ENCODE peak calls at places on chromosomes 16 and 17, in seven cellular contexts. One of them, this sample, is unnamed. For H3K4me1 and H3K9me3, the result is how much of the 10 kb centered on the place peaks cover.

GRCh38 chr16:29806641-29807425 is 504 bp downstream of the MAZ start:
- DNase-seq in ovary: peak
- DNase-seq in cardiac muscle cell: peak
- DNase-seq in right lobe of liver: peak
- DNase-seq in K562: peak
- DNase-seq in body of pancreas: peak
- DNase-seq in hepatocyte: peak
- DNase-seq in this sample: peak

GRCh38 chr17:80777274-80777673 is 214.4 kb upstream of the CHMP6 start:
- DNase-seq in right lobe of liver: no peak
- DNase-seq in ovary: no peak
- DNase-seq in cardiac muscle cell: no peak
- DNase-seq in body of pancreas: no peak
- DNase-seq in K562: no peak
- DNase-seq in hepatocyte: no peak
- DNase-seq in this sample: no peak

GRCh38 chr16:56346131-56346890 is 79.0 kb downstream of the AMFR start:
- DNase-seq in K562: no peak
- DNase-seq in body of pancreas: no peak
- DNase-seq in hepatocyte: no peak
- DNase-seq in ovary: no peak
- DNase-seq in cardiac muscle cell: no peak
- DNase-seq in right lobe of liver: no peak
- DNase-seq in this sample: no peak

GRCh38 chr17:8966926-8967325 is 1.4 kb upstream of the PIK3R5 start:
- DNase-seq in cardiac muscle cell: no peak
- DNase-seq in body of pancreas: no peak
- DNase-seq in ovary: no peak
- DNase-seq in right lobe of liver: peak
- DNase-seq in K562: no peak
- DNase-seq in hepatocyte: no peak
- DNase-seq in this sample: no peak

GRCh38 chr17:31598921-31599571 is 207.6 kb downstream of the RAB11FIP4 start:
- DNase-seq in ovary: no peak
- DNase-seq in cardiac muscle cell: no peak
- DNase-seq in K562: no peak
- DNase-seq in hepatocyte: peak
- DNase-seq in right lobe of liver: peak
- DNase-seq in body of pancreas: peak
- DNase-seq in this sample: no peak

GRCh38 chr16:70578035-70578434 is 54.4 kb downstream of the SF3B3 start:
- DNase-seq in right lobe of liver: no peak
- DNase-seq in ovary: no peak
- DNase-seq in hepatocyte: no peak
- DNase-seq in K562: no peak
- DNase-seq in body of pancreas: no peak
- DNase-seq in cardiac muscle cell: no peak
- DNase-seq in this sample: no peak

GRCh38 chr16:70805787-70806186 is 4.8 kb upstream of the VAC14 start:
- DNase-seq in K562: no peak
- DNase-seq in body of pancreas: no peak
- DNase-seq in hepatocyte: no peak
- DNase-seq in right lobe of liver: no peak
- DNase-seq in ovary: no peak
- DNase-seq in cardiac muscle cell: no peak
- DNase-seq in this sample: no peak

GRCh38 chr16:88973007-88973410 is 4.0 kb downstream of the CBFA2T3 start:
- DNase-seq in cardiac muscle cell: peak
- DNase-seq in body of pancreas: no peak
- DNase-seq in hepatocyte: peak
- DNase-seq in right lobe of liver: no peak
- DNase-seq in ovary: no peak
- DNase-seq in K562: peak
- DNase-seq in this sample: no peak

GRCh38 chr17:60154616-60155426 is 5.0 kb downstream of the CA4 start:
- DNase-seq in right lobe of liver: no peak
- DNase-seq in body of pancreas: peak
- DNase-seq in K562: no peak
- DNase-seq in cardiac muscle cell: no peak
- DNase-seq in ovary: no peak
- DNase-seq in hepatocyte: no peak
- DNase-seq in this sample: no peak

GRCh38 chr17:38881600-38882191 is 11.8 kb downstream of the LASP1 start:
- DNase-seq in cardiac muscle cell: peak
- DNase-seq in body of pancreas: peak
- DNase-seq in hepatocyte: peak
- DNase-seq in K562: peak
- DNase-seq in ovary: peak
- DNase-seq in right lobe of liver: no peak
- DNase-seq in this sample: peak

GRCh38 chr17:78780852-78781338 is 1.2 kb downstream of the CYTH1 start:
- DNase-seq in body of pancreas: no peak
- DNase-seq in right lobe of liver: no peak
- DNase-seq in hepatocyte: no peak
- DNase-seq in cardiac muscle cell: no peak
- DNase-seq in K562: no peak
- DNase-seq in ovary: no peak
- DNase-seq in this sample: peak

GRCh38 chr17:75635610-75636202 is 2.5 kb downstream of the SMIM5 start:
- DNase-seq in ovary: peak
- DNase-seq in hepatocyte: no peak
- DNase-seq in cardiac muscle cell: no peak
- DNase-seq in body of pancreas: peak
- DNase-seq in right lobe of liver: no peak
- DNase-seq in K562: no peak
- DNase-seq in this sample: no peak

GRCh38 chr16:86214326-86215232 is 295.7 kb upstream of the FOXF1 start:
- DNase-seq in K562: no peak
- DNase-seq in cardiac muscle cell: no peak
- DNase-seq in right lobe of liver: no peak
- DNase-seq in ovary: no peak
- DNase-seq in hepatocyte: no peak
- DNase-seq in body of pancreas: peak
- DNase-seq in this sample: no peak

GRCh38 chr16:19876501-19877059 is 8.1 kb downstream of the GPRC5B start:
- DNase-seq in ovary: no peak
- DNase-seq in right lobe of liver: no peak
- DNase-seq in K562: no peak
- DNase-seq in body of pancreas: no peak
- DNase-seq in cardiac muscle cell: no peak
- DNase-seq in hepatocyte: no peak
- DNase-seq in this sample: no peak

GRCh38 chr16:83915081-83915480 is 16.2 kb downstream of the MLYCD start:
- DNase-seq in body of pancreas: no peak
- DNase-seq in K562: no peak
- DNase-seq in cardiac muscle cell: no peak
- DNase-seq in ovary: no peak
- DNase-seq in hepatocyte: no peak
- DNase-seq in right lobe of liver: no peak
- DNase-seq in this sample: no peak

GRCh38 chr16:680967-681745 is 946 bp downstream of the STUB1 start:
- DNase-seq in K562: no peak
- DNase-seq in hepatocyte: peak
- DNase-seq in body of pancreas: peak
- DNase-seq in right lobe of liver: peak
- DNase-seq in cardiac muscle cell: peak
- DNase-seq in ovary: peak
- DNase-seq in this sample: no peak

GRCh38 chr16:89711601-89712475 is 8.9 kb downstream of the VPS9D1 start:
- DNase-seq in ovary: peak
- DNase-seq in body of pancreas: peak
- DNase-seq in K562: peak
- DNase-seq in right lobe of liver: no peak
- DNase-seq in hepatocyte: peak
- DNase-seq in cardiac muscle cell: peak
- DNase-seq in this sample: peak

GRCh38 chr16:30546115-30546514 is 11.5 kb upstream of the ZNF747 start:
- DNase-seq in right lobe of liver: no peak
- DNase-seq in cardiac muscle cell: no peak
- DNase-seq in hepatocyte: no peak
- DNase-seq in ovary: no peak
- DNase-seq in K562: no peak
- DNase-seq in body of pancreas: no peak
- DNase-seq in this sample: no peak

GRCh38 chr17:29177871-29178749 is 2.1 kb downstream of the MYO18A start:
- DNase-seq in body of pancreas: peak
- DNase-seq in ovary: no peak
- DNase-seq in right lobe of liver: peak
- DNase-seq in K562: peak
- DNase-seq in cardiac muscle cell: no peak
- DNase-seq in hepatocyte: peak
- DNase-seq in this sample: peak

GRCh38 chr16:2232094-2232990 is 3.9 kb upstream of the DNASE1L2 start:
- DNase-seq in ovary: no peak
- DNase-seq in cardiac muscle cell: no peak
- DNase-seq in body of pancreas: no peak
- DNase-seq in right lobe of liver: no peak
- DNase-seq in K562: no peak
- DNase-seq in hepatocyte: no peak
- DNase-seq in this sample: no peak
- H3K4me1 ChIP-seq in ovary: under half
- H3K4me1 ChIP-seq in cardiac muscle cell: under half
- H3K4me1 ChIP-seq in body of pancreas: under half
- H3K4me1 ChIP-seq in right lobe of liver: under half
- H3K4me1 ChIP-seq in K562: under half
- H3K4me1 ChIP-seq in hepatocyte: under half
- H3K4me1 ChIP-seq in this sample: under half

GRCh38 chr16:68575082-68575481 is 36.0 kb downstream of the ZFP90 start:
- DNase-seq in hepatocyte: no peak
- DNase-seq in right lobe of liver: no peak
- DNase-seq in cardiac muscle cell: no peak
- DNase-seq in K562: no peak
- DNase-seq in body of pancreas: no peak
- DNase-seq in ovary: no peak
- DNase-seq in this sample: no peak
- H3K9me3 ChIP-seq in hepatocyte: under half
- H3K9me3 ChIP-seq in right lobe of liver: under half
- H3K9me3 ChIP-seq in cardiac muscle cell: under half
- H3K9me3 ChIP-seq in K562: under half
- H3K9me3 ChIP-seq in body of pancreas: under half
- H3K9me3 ChIP-seq in ovary: under half
- H3K9me3 ChIP-seq in this sample: under half

GRCh38 chr17:33697557-33697956 is 404.5 kb upstream of the ASIC2 start:
- DNase-seq in cardiac muscle cell: no peak
- DNase-seq in hepatocyte: no peak
- DNase-seq in right lobe of liver: no peak
- DNase-seq in body of pancreas: no peak
- DNase-seq in ovary: no peak
- DNase-seq in K562: no peak
- DNase-seq in this sample: no peak
- H3K27ac ChIP-seq in cardiac muscle cell: no peak
- H3K27ac ChIP-seq in hepatocyte: no peak
- H3K27ac ChIP-seq in right lobe of liver: no peak
- H3K27ac ChIP-seq in body of pancreas: no peak
- H3K27ac ChIP-seq in ovary: no peak
- H3K27ac ChIP-seq in K562: no peak
- H3K27ac ChIP-seq in this sample: no peak

GRCh38 chr17:50719144-50719923 is at the start of gene LUC7L3:
- DNase-seq in right lobe of liver: peak
- DNase-seq in ovary: peak
- DNase-seq in body of pancreas: peak
- DNase-seq in K562: peak
- DNase-seq in cardiac muscle cell: peak
- DNase-seq in hepatocyte: peak
- DNase-seq in this sample: peak
- H3K4me1 ChIP-seq in right lobe of liver: under half
- H3K4me1 ChIP-seq in ovary: under half
- H3K4me1 ChIP-seq in body of pancreas: under half
- H3K4me1 ChIP-seq in K562: under half
- H3K4me1 ChIP-seq in cardiac muscle cell: under half
- H3K4me1 ChIP-seq in hepatocyte: under half
- H3K4me1 ChIP-seq in this sample: under half

DNA sequence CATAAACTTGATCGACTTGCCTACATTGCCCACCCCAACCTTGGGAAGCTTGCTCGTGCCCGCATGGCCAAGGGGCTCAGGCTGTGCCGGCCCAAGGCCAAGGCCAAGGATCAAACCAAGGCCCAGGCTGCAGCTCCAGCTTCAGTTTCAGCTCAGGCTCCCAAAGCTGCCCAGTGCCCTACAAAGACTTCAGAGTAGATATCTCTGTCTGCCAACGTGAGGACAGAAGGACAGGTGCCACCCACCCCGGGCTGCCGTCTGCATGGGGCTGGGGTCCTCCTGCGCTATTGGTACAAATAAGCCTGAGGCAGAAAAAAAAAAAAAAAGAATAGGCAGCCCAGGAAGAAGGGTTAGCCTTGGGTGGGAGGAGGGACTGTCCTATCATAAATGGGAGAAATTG is 37.1 kb downstream of the DNAH2 start:
- DNase-seq in K562: no peak
- DNase-seq in ovary: no peak
- DNase-seq in hepatocyte: no peak
- DNase-seq in right lobe of liver: no peak
- DNase-seq in body of pancreas: no peak
- DNase-seq in cardiac muscle cell: no peak
- DNase-seq in this sample: no peak
- H3K9me3 ChIP-seq in K562: under half
- H3K9me3 ChIP-seq in ovary: under half
- H3K9me3 ChIP-seq in hepatocyte: under half
- H3K9me3 ChIP-seq in right lobe of liver: under half
- H3K9me3 ChIP-seq in body of pancreas: under half
- H3K9me3 ChIP-seq in cardiac muscle cell: under half
- H3K9me3 ChIP-seq in this sample: under half

This sample was measured in Peyer's patch.